ENCODE peak calls at places on chromosomes 4 and X, in ten cellular contexts. T is adrenal gland; Z is cardiac muscle cell; H is OCI-LY7; D is lower lobe of right lung; X is aorta; W is BE2C; Q is mammary epithelial cell; P is fibroblast of lung; U is CD4-positive, CD25-positive, alpha-beta regulatory T cell. O is an unnamed sample. For H3K9me3 and H3K4me1, the result is how much of the 10 kb centered on the place peaks cover.

GRCh38 chr4:6444587-6444986 is 27.8 kb downstream of the PPP2R2C start:
- DNase-seq in T (no peak), Z (no peak), H (no peak), D (no peak), X (no peak), W (no peak), Q (no peak), P (no peak), U (no peak), O (no peak)

GRCh38 chr4:73901031-73901430 is 31.8 kb downstream of the CXCL1 start:
- DNase-seq in T (no peak), Z (no peak), H (no peak), D (no peak), X (no peak), W (no peak), Q (peak), P (peak), U (no peak), O (no peak)

GRCh38 chr4:66640216-66640615 is 905.1 kb downstream of the CENPC start:
- DNase-seq in T (no peak), Z (no peak), H (no peak), D (no peak), X (no peak), W (no peak), Q (no peak), P (no peak), U (no peak), O (no peak)

GRCh38 chr4:6044805-6045204 is 26.6 kb upstream of the C4orf50 start:
- DNase-seq in T (no peak), Z (no peak), H (no peak), D (no peak), X (no peak), W (no peak), Q (no peak), P (no peak), U (no peak), O (no peak)

GRCh38 chrX:20325786-20326388 is 59.2 kb upstream of the RPS6KA3 start:
- DNase-seq in T (no peak), Z (no peak), H (no peak), D (no peak), X (no peak), W (no peak), Q (no peak), P (no peak), U (no peak), O (no peak)

GRCh38 chrX:153708415-153708814 is 15.8 kb downstream of the BCAP31 start:
- DNase-seq in T (peak), Z (peak), H (peak), D (peak), X (peak), W (peak), Q (peak), P (peak), U (no peak), O (peak)

GRCh38 chrX:118615141-118615540 is 112.3 kb upstream of the IL13RA1 start:
- DNase-seq in T (no peak), Z (no peak), H (no peak), D (no peak), X (no peak), W (no peak), Q (no peak), P (no peak), U (no peak), O (no peak)

GRCh38 chr4:110480741-110481271 is 4.9 kb downstream of the ENPEP start:
- DNase-seq in T (no peak), Z (no peak), H (no peak), D (no peak), X (no peak), W (no peak), Q (no peak), P (peak), U (no peak), O (no peak)

GRCh38 chr4:94334519-94334918 is 8.1 kb downstream of the HPGDS start:
- DNase-seq in T (no peak), Z (no peak), H (no peak), D (no peak), X (no peak), W (no peak), Q (no peak), P (no peak), U (no peak), O (no peak)

GRCh38 chr4:111937368-111937767 is 207.9 kb upstream of the FAM241A start:
- DNase-seq in T (no peak), Z (peak), H (no peak), D (no peak), X (no peak), W (no peak), Q (peak), P (peak), U (no peak), O (no peak)

GRCh38 chrX:103913356-103914020 is 48.9 kb upstream of the TMSB15B start:
- DNase-seq in T (no peak), Z (peak), H (no peak), D (no peak), X (no peak), W (no peak), Q (no peak), P (peak), U (no peak), O (no peak)

GRCh38 chr4:126839066-126839465 is 793.7 kb upstream of the INTU start:
- DNase-seq in T (no peak), Z (no peak), H (no peak), D (no peak), X (no peak), W (no peak), Q (no peak), P (peak), U (no peak), O (no peak)

GRCh38 chr4:126834854-126835253 is 797.9 kb upstream of the INTU start:
- DNase-seq in T (no peak), Z (no peak), H (no peak), D (no peak), X (no peak), W (no peak), Q (no peak), P (no peak), U (no peak), O (no peak)
- H3K9me3 ChIP-seq in T (under half), Z (under half), H (under half), D (under half), X (under half), W (under half), Q (under half), P (under half), U (under half), O (under half)

GRCh38 chr4:182806259-182807252 is 110.6 kb downstream of the DCTD start:
- DNase-seq in T (peak), Z (peak), H (peak), D (peak), X (peak), W (peak), Q (peak), P (peak), U (peak), O (no peak)
- H3K4me3 ChIP-seq in T (no peak), Z (peak), H (no peak), D (peak), X (no peak), W (peak), Q (peak), P (peak), U (no peak), O (no peak)

GRCh38 chr4:16227462-16227868 is 1.2 kb upstream of the TAPT1 start:
- DNase-seq in T (peak), Z (peak), H (peak), D (peak), X (peak), W (no peak), Q (peak), P (peak), U (no peak), O (peak)

GRCh38 chr4:16229604-16230003 is 3.3 kb upstream of the TAPT1 start:
- DNase-seq in T (no peak), Z (no peak), H (no peak), D (no peak), X (no peak), W (no peak), Q (no peak), P (no peak), U (no peak), O (no peak)

GRCh38 chr4:16233569-16234177 is 7.4 kb upstream of the TAPT1 start:
- DNase-seq in T (no peak), Z (no peak), H (peak), D (no peak), X (no peak), W (no peak), Q (no peak), P (no peak), U (no peak), O (no peak)

GRCh38 chr4:16230308-16230707 is 4.0 kb upstream of the TAPT1 start:
- DNase-seq in T (no peak), Z (no peak), H (no peak), D (no peak), X (no peak), W (no peak), Q (no peak), P (no peak), U (no peak), O (no peak)

DNA sequence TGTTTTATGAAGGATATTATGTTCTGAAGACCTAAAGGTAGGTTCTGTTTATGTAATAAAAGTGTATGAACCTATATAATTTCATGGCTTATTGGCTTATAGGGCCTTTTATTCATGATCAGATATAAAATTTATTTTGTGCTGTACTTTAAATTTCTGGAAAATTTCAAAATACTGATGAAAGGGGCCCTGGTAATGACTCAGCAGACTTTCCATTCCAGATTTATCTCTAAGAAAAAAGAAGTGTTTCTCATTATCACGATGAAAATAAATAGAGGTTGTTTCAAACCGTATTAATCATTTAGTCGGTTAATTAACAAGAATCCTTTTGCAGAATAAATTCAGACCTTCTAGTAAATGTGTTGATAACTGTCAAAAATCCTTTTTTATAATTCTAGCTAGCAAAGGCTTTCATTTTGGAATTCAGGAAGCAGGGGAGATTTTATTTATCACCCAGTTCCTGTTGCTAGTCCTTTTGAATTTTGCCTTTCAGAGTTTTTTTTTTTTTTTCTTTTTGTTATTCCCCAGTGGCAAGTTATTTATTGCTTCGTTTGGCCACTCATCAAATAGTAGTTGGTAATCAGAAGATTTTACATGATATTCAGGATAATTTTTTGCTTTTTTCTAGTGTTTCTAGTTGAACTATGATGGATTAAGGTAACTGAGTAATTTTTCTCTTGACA is 5.4 kb upstream of the TAPT1 start:
- DNase-seq in T (no peak), Z (no peak), H (no peak), D (no peak), X (no peak), W (no peak), Q (no peak), P (no peak), U (no peak), O (no peak)
- H3K4me1 ChIP-seq in T (half or more), Z (under half), H (half or more), D (under half), X (under half), W (under half), Q (under half), P (under half), U (under half), O (under half)

DNA sequence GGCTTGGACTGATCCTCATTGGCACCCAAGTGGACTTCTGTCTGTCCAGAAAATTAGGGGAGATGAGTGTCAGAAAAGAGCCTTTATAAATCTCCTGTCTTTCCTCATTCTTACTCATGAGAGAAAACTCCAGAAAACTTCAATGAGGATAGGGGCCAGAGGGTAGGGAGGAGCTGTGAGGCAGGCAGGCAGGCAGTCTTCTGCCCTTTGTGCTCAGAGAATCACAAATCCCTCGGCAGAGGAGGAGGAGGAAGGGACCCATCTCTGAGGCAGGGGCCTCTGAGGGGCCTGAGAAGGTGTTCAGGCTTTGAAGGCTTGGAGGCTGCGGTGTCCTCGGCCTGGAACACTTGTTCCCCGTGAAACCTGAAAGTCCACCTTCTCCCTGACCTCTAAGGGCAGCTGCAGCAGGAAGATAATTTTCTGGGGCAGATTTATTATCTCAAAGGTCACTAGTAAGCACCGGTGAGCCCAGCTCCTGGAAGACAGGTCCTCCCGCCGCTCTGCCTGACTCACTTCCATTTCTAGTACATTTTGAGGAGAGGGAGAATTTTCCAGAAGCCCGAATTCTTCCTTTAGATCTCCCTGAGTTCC is 200.3 kb upstream of the BCOR start:
- DNase-seq in T (no peak), Z (peak), H (no peak), D (no peak), X (no peak), W (no peak), Q (no peak), P (no peak), U (no peak), O (no peak)
- H3K9me3 ChIP-seq in T (under half), Z (under half), H (under half), D (under half), X (under half), W (under half), Q (under half), P (under half), U (under half), O (under half)

DNA sequence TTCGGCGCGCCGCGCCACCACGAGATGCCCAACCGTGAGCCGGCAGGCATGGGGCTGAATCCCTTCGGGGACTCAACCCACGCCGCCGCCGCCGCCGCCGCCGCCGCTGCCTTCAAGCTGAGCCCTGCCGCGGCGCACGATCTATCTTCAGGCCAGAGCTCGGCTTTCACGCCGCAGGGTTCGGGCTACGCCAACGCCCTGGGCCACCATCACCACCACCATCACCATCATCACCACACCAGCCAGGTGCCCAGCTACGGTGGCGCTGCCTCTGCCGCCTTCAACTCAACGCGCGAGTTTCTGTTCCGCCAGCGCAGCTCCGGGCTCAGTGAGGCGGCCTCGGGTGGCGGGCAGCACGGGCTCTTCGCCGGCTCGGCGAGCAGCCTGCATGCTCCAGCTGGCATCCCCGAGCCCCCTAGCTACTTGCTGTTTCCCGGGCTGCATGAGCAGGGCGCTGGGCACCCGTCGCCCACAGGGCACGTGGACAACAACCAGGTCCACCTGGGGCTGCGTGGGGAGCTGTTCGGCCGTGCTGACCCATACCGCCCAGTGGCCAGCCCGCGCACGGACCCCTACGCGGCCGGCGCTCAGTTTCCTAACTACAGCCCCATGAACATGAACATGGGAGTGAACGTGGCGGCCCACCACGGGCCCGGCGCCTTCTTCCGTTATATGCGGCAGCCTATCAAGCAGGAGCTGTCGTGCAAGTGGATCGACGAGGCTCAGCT is 983 bp downstream of the ZIC3 start:
- DNase-seq in T (no peak), Z (peak), H (no peak), D (no peak), X (no peak), W (no peak), Q (no peak), P (no peak), U (no peak), O (no peak)
- H3K4me3 ChIP-seq in T (no peak), Z (peak), H (no peak), D (peak), X (no peak), W (no peak), Q (no peak), P (no peak), U (no peak), O (no peak)

GRCh38 chr4:87490664-87491369 is 38.4 kb downstream of the SPARCL1 start:
- DNase-seq in T (no peak), Z (no peak), H (no peak), D (no peak), X (no peak), W (no peak), Q (no peak), P (no peak), U (no peak), O (no peak)
- H3K4me1 ChIP-seq in T (under half), Z (under half), H (under half), D (under half), X (under half), W (under half), Q (under half), P (under half), U (under half), O (under half)

O was measured in mucosa of descending colon.